ENCODE peak calls at places on chromosomes 11 and 22, in seven cellular contexts. W, H, P, J, B, I and L are unnamed samples.

GRCh38 chr22:20153945-20154344 is 3.1 kb upstream of the CCDC188 start:
- DNase-seq in H (no peak), J (peak; percentile 62), W (peak; percentile 62), B (no peak), P (no peak), I (no peak), L (no peak)

GRCh38 chr11:31408205-31408604 is 38.5 kb downstream of the DNAJC24 start:
- DNase-seq in P (no peak), W (no peak), H (no peak), B (no peak), J (no peak), I (no peak), L (no peak)

GRCh38 chr11:26720003-26720402 is 1.9 kb downstream of the SLC5A12 start:
- DNase-seq in I (no peak), J (no peak), B (no peak), W (no peak), P (no peak), H (no peak), L (no peak)

GRCh38 chr11:125300791-125301218 is 136.3 kb downstream of the PKNOX2 start:
- DNase-seq in J (no peak), W (no peak), H (no peak), P (no peak), I (no peak), B (no peak), L (no peak)

GRCh38 chr11:31943056-31943780 is 132.1 kb upstream of the PAX6 start:
- DNase-seq in H (no peak), P (no peak), W (peak; percentile 52), B (no peak), J (no peak), I (no peak), L (no peak)

GRCh38 chr11:2208691-2209369 is 37.2 kb upstream of the TH start:
- DNase-seq in J (peak; percentile 45), H (peak; percentile 85), W (peak; percentile 32), I (peak; percentile 64), B (peak; percentile 54), P (no peak), L (peak; percentile 9)

GRCh38 chr11:75873417-75874148 is 58.6 kb downstream of the UVRAG start:
- DNase-seq in W (peak; percentile 24), J (no peak), P (no peak), B (no peak), H (no peak), I (no peak), L (no peak)

GRCh38 chr11:126815111-126815510 is 185.5 kb downstream of the KIRREL3 start:
- DNase-seq in W (no peak), P (no peak), I (no peak), B (no peak), J (no peak), H (no peak), L (no peak)

GRCh38 chr22:37231406-37232139 is 12.5 kb downstream of the RAC2 start:
- DNase-seq in B (peak; percentile 31), H (no peak), I (peak; percentile 82), P (no peak), W (no peak), J (no peak), L (no peak)

GRCh38 chr11:133007020-133007584 is 525.2 kb downstream of the OPCML start:
- DNase-seq in H (no peak), I (no peak), W (no peak), P (no peak), B (no peak), J (no peak), L (no peak)

GRCh38 chr11:45918331-45918941 is 759 bp upstream of the PEX16 start:
- DNase-seq in J (peak; percentile 85), P (no peak), H (peak; percentile 87), W (peak; percentile 79), B (peak; percentile 90), I (peak; percentile 95), L (peak; percentile 82)

GRCh38 chr11:18749681-18750319 is 23.8 kb upstream of the IGSF22 start:
- DNase-seq in H (no peak), W (no peak), J (peak; percentile 77), I (no peak), P (no peak), B (no peak), L (no peak)

GRCh38 chr11:73307323-73308002 is 613 bp upstream of the ARHGEF17 start:
- DNase-seq in J (peak; percentile 99), H (peak; percentile 99), W (peak; percentile 99), P (peak; percentile 73), B (peak; percentile 98), I (peak; percentile 97), L (peak; percentile 98)

GRCh38 chr22:50698546-50698945 is 25.9 kb downstream of the SHANK3 start:
- DNase-seq in P (no peak), W (no peak), H (no peak), I (peak; percentile 68), B (peak; percentile 43), J (no peak), L (no peak)

GRCh38 chr11:45290586-45290985 is 4.4 kb upstream of the SYT13 start:
- DNase-seq in B (no peak), H (no peak), W (no peak), I (no peak), P (no peak), J (no peak), L (no peak)

GRCh38 chr11:1234054-1234720 is 11.3 kb downstream of the MUC5B start:
- DNase-seq in P (no peak), J (peak; percentile 14), I (peak; percentile 62), H (no peak), B (peak; percentile 32), W (no peak), L (peak; percentile 56)

GRCh38 chr11:91435694-91436375 is 788.8 kb upstream of the FAT3 start:
- DNase-seq in J (no peak), I (no peak), H (peak; percentile 27), B (no peak), P (no peak), W (peak; percentile 31), L (no peak)

GRCh38 chr11:22778642-22779041 is 51.0 kb downstream of the SVIP start:
- DNase-seq in W (no peak), H (no peak), P (no peak), I (no peak), J (no peak), B (no peak), L (no peak)

GRCh38 chr11:104731890-104732289 is 166.4 kb downstream of the CASP12 start:
- DNase-seq in J (no peak), P (no peak), B (no peak), W (no peak), H (no peak), I (no peak), L (no peak)

GRCh38 chr11:109249597-109249996 is 172.4 kb upstream of the C11orf87 start:
- DNase-seq in P (no peak), B (no peak), H (no peak), W (no peak), I (no peak), J (no peak), L (no peak)

GRCh38 chr11:95641506-95641905 is 148.1 kb downstream of the FAM76B start:
- DNase-seq in H (no peak), P (no peak), J (no peak), W (no peak), I (peak; percentile 59), B (peak; percentile 55), L (peak; percentile 34)

GRCh38 chr11:128772814-128773213 is 78.9 kb downstream of the FLI1 start:
- DNase-seq in P (no peak), I (peak; percentile 94), W (no peak), H (peak; percentile 76), B (peak; percentile 82), J (no peak), L (peak; percentile 53)

GRCh38 chr22:24510694-24511625 is 15.8 kb downstream of the UPB1 start:
- DNase-seq in B (no peak), P (no peak), H (peak; percentile 68), I (no peak), W (no peak), J (no peak), L (no peak)

GRCh38 chr22:40856513-40857308 is at the start of the genes ST13 and XPNPEP3:
- DNase-seq in J (peak; percentile 97), I (peak; percentile 99), P (peak; percentile 81), W (peak; percentile 98), B (peak; percentile 99), H (peak; percentile 97), L (peak; percentile 99)

GRCh38 chr11:12261551-12261950 is 115.8 kb upstream of the PARVA start:
- DNase-seq in W (no peak), I (no peak), B (no peak), H (no peak), P (no peak), J (no peak), L (peak; percentile 57)

GRCh38 chr11:101586965-101587364 is 3.2 kb upstream of the TRPC6 start:
- DNase-seq in W (no peak), J (no peak), H (no peak), I (no peak), B (no peak), P (no peak), L (no peak)
- H3K9me3 ChIP-seq in W (no peaks in the 10 kb centered on the region), J (no peaks in the 10 kb centered on the region), H (no peaks in the 10 kb centered on the region), I (no peaks in the 10 kb centered on the region), B (no peaks in the 10 kb centered on the region), P (no peaks in the 10 kb centered on the region), L (no peaks in the 10 kb centered on the region)

GRCh38 chr22:32539631-32540449 is 65.2 kb downstream of the FBXO7 start:
- DNase-seq in W (no peak), I (no peak), H (no peak), P (no peak), B (no peak), J (no peak), L (no peak)
- H3K27ac ChIP-seq in W (no peak overlapping the region), I (peak overlapping the region; percentile 61), H (no peak overlapping the region), P (no peak overlapping the region), B (peak overlapping the region; percentile 39), J (no peak overlapping the region), L (no peak overlapping the region)

GRCh38 chr22:27557554-27558060 is 243.9 kb downstream of the MN1 start:
- DNase-seq in P (no peak), H (no peak), I (no peak), J (no peak), B (no peak), W (no peak), L (no peak)

GRCh38 chr22:27558658-27559371 is 242.7 kb downstream of the MN1 start:
- DNase-seq in W (no peak), B (no peak), I (no peak), H (no peak), P (no peak), J (no peak), L (no peak)

GRCh38 chr22:27554841-27555456 is 246.6 kb downstream of the MN1 start:
- DNase-seq in I (no peak), H (no peak), J (no peak), P (no peak), W (no peak), B (no peak), L (no peak)

GRCh38 chr22:27554106-27554814 is 247.3 kb downstream of the MN1 start:
- DNase-seq in P (no peak), H (peak; percentile 30), I (no peak), J (no peak), B (no peak), W (peak; percentile 40), L (no peak)

DNA sequence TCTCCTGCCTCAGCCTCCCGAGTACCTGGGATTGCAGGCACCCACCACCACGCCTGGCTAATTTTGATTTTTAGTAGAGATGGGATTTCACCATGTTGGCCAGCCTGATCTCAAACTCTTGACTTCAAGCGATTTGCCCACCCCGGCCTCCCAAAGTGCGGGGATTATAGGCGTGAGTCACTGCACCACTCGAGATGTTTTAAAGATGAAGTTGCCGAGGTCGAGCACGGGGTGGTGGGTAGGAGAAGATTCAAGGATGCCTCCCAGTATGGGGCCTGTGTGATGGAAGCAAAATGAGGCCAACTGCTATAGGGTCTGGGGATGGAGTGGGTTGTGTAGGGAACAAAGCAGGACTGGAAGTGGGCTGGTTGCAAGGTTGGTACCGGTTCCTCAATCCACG is 245.2 kb downstream of the MN1 start:
- DNase-seq in H (no peak), J (no peak), P (no peak), B (no peak), W (no peak), I (no peak), L (no peak)
- H3K9me3 ChIP-seq in H (no peaks in the 10 kb centered on the region), J (no peaks in the 10 kb centered on the region), P (peaks cover 3% of the 10 kb centered on the region), B (no peaks in the 10 kb centered on the region), W (no peaks in the 10 kb centered on the region), I (peaks cover 5% of the 10 kb centered on the region), L (no peaks in the 10 kb centered on the region)

GRCh38 chr11:130379276-130379675 is 49.1 kb downstream of the ADAMTS8 start:
- DNase-seq in J (no peak), W (no peak), H (no peak), I (no peak), B (no peak), P (no peak), L (no peak)
- H3K27ac ChIP-seq in J (peak overlapping the region; percentile 2), W (no peak overlapping the region), H (no peak overlapping the region), I (no peak overlapping the region), B (no peak overlapping the region), P (no peak overlapping the region), L (no peak overlapping the region)